ENCODE peak calls at places on chromosome 21, in eight cellular contexts. V is stimulated activated CD4-positive, alpha-beta T cell treated with anti-CD3 and anti-CD28 coated beads, Interleukin-2, amount 100 ng/mL, for 48 hours; H is pulmonary artery endothelial cell; T is Karpas-422; G is astrocyte of the spinal cord; K is HTR-8/SVneo; F is CD4-positive, alpha-beta T cell; P is GM03348. O is an unnamed sample.
A peak's percentile ranks its signal among the peaks of the same experiment; 100 is the strongest.

GRCh38 chr21:35204125-35204524 is 155.0 kb upstream of the RUNX1 start:
- DNase-seq in K (no peak), F (no peak), P (no peak), T (no peak), G (peak; percentile 46), H (no peak), V (no peak), O (no peak)

GRCh38 chr21:29149771-29150425 is 19.5 kb downstream of the MAP3K7CL start:
- DNase-seq in V (no peak), F (no peak), G (peak; percentile 54), K (no peak), P (peak; percentile 12), H (no peak), T (no peak), O (no peak)

GRCh38 chr21:43289966-43290365 is 121.2 kb downstream of the CRYAA start:
- DNase-seq in F (no peak), K (no peak), V (no peak), T (no peak), G (no peak), P (no peak), H (no peak), O (no peak)

GRCh38 chr21:26769613-26770188 is 75.5 kb downstream of the ADAMTS1 start:
- DNase-seq in P (peak; percentile 53), G (peak; percentile 61), V (no peak), T (peak; percentile 42), F (no peak), H (no peak), K (peak; percentile 27), O (no peak)

GRCh38 chr21:41009398-41010177 is 158.4 kb upstream of the BACE2 start:
- DNase-seq in G (no peak), F (no peak), H (no peak), T (no peak), K (no peak), V (no peak), P (no peak), O (no peak)

GRCh38 chr21:42362700-42363099 is 3.6 kb downstream of the TFF1 start:
- DNase-seq in G (no peak), T (peak; percentile 78), P (no peak), F (no peak), K (no peak), H (no peak), V (no peak), O (no peak)

GRCh38 chr21:42348762-42349161 is 2.0 kb downstream of the TFF2 start:
- DNase-seq in G (no peak), T (no peak), F (no peak), P (no peak), V (no peak), H (no peak), K (no peak), O (peak; percentile 20)

GRCh38 chr21:44664691-44665090 is 2.0 kb downstream of the KRTAP12-2 start:
- DNase-seq in H (no peak), F (no peak), V (no peak), P (no peak), K (no peak), G (no peak), T (no peak), O (no peak)

GRCh38 chr21:46437096-46437498 is 21.6 kb upstream of the DIP2A start:
- DNase-seq in G (no peak), T (no peak), P (no peak), F (no peak), H (no peak), V (no peak), K (no peak), O (no peak)

GRCh38 chr21:34100789-34101188 is 27.4 kb downstream of the MRPS6 start:
- DNase-seq in H (no peak), P (no peak), F (no peak), V (no peak), K (no peak), T (no peak), G (no peak), O (no peak)

GRCh38 chr21:28337319-28337718 is 655.4 kb downstream of the LTN1 start:
- DNase-seq in H (no peak), G (peak; percentile 71), F (no peak), V (no peak), P (peak; percentile 13), T (peak; percentile 68), K (peak; percentile 29), O (no peak)

GRCh38 chr21:25369524-25370300 is 237.6 kb downstream of the MRPL39 start:
- DNase-seq in T (no peak), F (no peak), V (no peak), G (peak; percentile 69), K (peak; percentile 14), P (peak; percentile 56), H (no peak), O (no peak)

GRCh38 chr21:26041441-26042180 is 129.0 kb downstream of the APP start:
- DNase-seq in G (peak; percentile 46), T (no peak), V (no peak), H (no peak), K (peak; percentile 11), P (peak; percentile 29), F (no peak), O (no peak)

GRCh38 chr21:40254540-40255455 is 387.6 kb downstream of the PCP4 start:
- DNase-seq in P (no peak), K (no peak), G (peak; percentile 86), T (no peak), F (no peak), V (no peak), H (no peak), O (no peak)

GRCh38 chr21:31180256-31181088 is 142.2 kb upstream of the KRTAP19-8 start:
- DNase-seq in P (peak; percentile 64), H (no peak), G (peak; percentile 55), T (peak; percentile 66), F (no peak), V (no peak), K (no peak), O (no peak)

GRCh38 chr21:25708467-25709065 is 26.1 kb downstream of the ATP5PF start:
- DNase-seq in V (peak; percentile 53), P (peak; percentile 64), F (peak; percentile 23), T (peak; percentile 78), K (peak; percentile 29), H (no peak), G (peak; percentile 58), O (peak; percentile 56)

GRCh38 chr21:24869862-24870261 is 737.4 kb downstream of the MRPL39 start:
- DNase-seq in T (no peak), P (no peak), H (no peak), V (no peak), G (no peak), F (no peak), K (no peak), O (no peak)

GRCh38 chr21:19420607-19421006 is 1017.0 kb upstream of the TMPRSS15 start:
- DNase-seq in G (no peak), H (no peak), K (no peak), F (no peak), T (no peak), P (no peak), V (no peak), O (no peak)

GRCh38 chr21:43966946-43967512 is 45.1 kb upstream of the TRAPPC10 start:
- DNase-seq in H (no peak), T (no peak), K (no peak), P (no peak), G (no peak), V (no peak), F (no peak), O (no peak)

GRCh38 chr21:35924714-35925301 is 135.5 kb downstream of the SETD4 start:
- DNase-seq in F (no peak), V (no peak), K (peak; percentile 10), G (peak; percentile 96), T (no peak), H (no peak), P (peak; percentile 23), O (no peak)

GRCh38 chr21:41313765-41314164 is 2.8 kb upstream of the FAM3B start:
- DNase-seq in P (no peak), G (no peak), F (no peak), K (no peak), V (no peak), T (no peak), H (no peak), O (no peak)

GRCh38 chr21:46100426-46100825 is 2.5 kb downstream of the COL6A2 start:
- DNase-seq in P (peak; percentile 62), V (no peak), F (no peak), H (no peak), T (no peak), G (peak; percentile 58), K (no peak), O (no peak)

GRCh38 chr21:21200939-21201610 is 202.9 kb downstream of the NCAM2 start:
- DNase-seq in V (no peak), K (no peak), F (no peak), G (no peak), P (no peak), H (no peak), T (no peak), O (no peak)

GRCh38 chr21:46109251-46110221 is 11.6 kb downstream of the COL6A2 start:
- DNase-seq in K (no peak), F (no peak), H (no peak), V (no peak), G (no peak), T (peak; percentile 64), P (peak; percentile 6), O (no peak)

GRCh38 chr21:33168886-33169285 is 60.9 kb upstream of the IFNAR2 start:
- DNase-seq in P (no peak), F (no peak), H (no peak), V (no peak), K (no peak), G (no peak), T (no peak), O (no peak)

GRCh38 chr21:30240661-30241060 is 24.8 kb upstream of the CLDN8 start:
- DNase-seq in P (no peak), K (no peak), T (no peak), V (no peak), F (no peak), H (no peak), G (no peak), O (no peak)

GRCh38 chr21:31524140-31524539 is 135.4 kb upstream of the SOD1 start:
- DNase-seq in P (no peak), F (no peak), T (no peak), V (no peak), H (no peak), K (no peak), G (no peak), O (no peak)

GRCh38 chr21:16974060-16974459 is 538.8 kb upstream of the CXADR start:
- DNase-seq in K (no peak), V (no peak), P (no peak), T (no peak), H (no peak), G (no peak), F (no peak), O (no peak)

GRCh38 chr21:31735518-31735992 is 3.6 kb upstream of the SCAF4 start:
- DNase-seq in K (no peak), H (no peak), V (no peak), T (no peak), P (no peak), F (no peak), G (no peak), O (no peak)

GRCh38 chr21:45433301-45433700 is 28.3 kb downstream of the COL18A1 start:
- DNase-seq in F (no peak), K (no peak), G (no peak), H (no peak), T (no peak), P (no peak), V (no peak), O (no peak)

GRCh38 chr21:26845066-26845749 is at the start of gene ADAMTS1:
- DNase-seq in F (no peak), T (no peak), P (peak; percentile 91), K (peak; percentile 66), H (no peak), V (no peak), G (peak; percentile 86), O (peak; percentile 97)

GRCh38 chr21:46515109-46515508 is 56.4 kb downstream of the DIP2A start:
- DNase-seq in G (peak; percentile 29), V (no peak), P (peak; percentile 35), F (no peak), T (peak; percentile 73), K (no peak), H (no peak), O (peak; percentile 75)

GRCh38 chr21:31656199-31657095 is 3.0 kb upstream of the SOD1 start:
- DNase-seq in K (no peak), G (peak; percentile 58), H (no peak), V (peak; percentile 29), P (no peak), T (no peak), F (no peak), O (no peak)